ENCODE peak calls at places on chromosomes 12 and 14, in four cellular contexts. One of them, this sample, is unnamed.

GRCh38 chr12:104376650-104377506 is 73.3 kb downstream of the EID3 start:
- DNase-seq in K562: no peak
- DNase-seq in SK-N-SH: no peak
- DNase-seq in H1: no peak
- DNase-seq in this sample: no peak

GRCh38 chr12:27436029-27436428 is 10.5 kb upstream of the SMCO2 start:
- DNase-seq in K562: no peak
- DNase-seq in SK-N-SH: no peak
- DNase-seq in H1: peak
- DNase-seq in this sample: no peak

GRCh38 chr14:100789460-100790417 is 36.2 kb upstream of the MEG3 start:
- DNase-seq in K562: no peak
- DNase-seq in SK-N-SH: no peak
- DNase-seq in H1: no peak
- DNase-seq in this sample: no peak

GRCh38 chr12:56979628-56980027 is 22.2 kb upstream of the RDH16 start:
- DNase-seq in K562: peak
- DNase-seq in SK-N-SH: no peak
- DNase-seq in H1: peak
- DNase-seq in this sample: no peak

GRCh38 chr14:61125314-61126082 is 144.5 kb downstream of the SLC38A6 start:
- DNase-seq in K562: no peak
- DNase-seq in SK-N-SH: no peak
- DNase-seq in H1: no peak
- DNase-seq in this sample: no peak

GRCh38 chr12:57553343-57554202 is 3.7 kb downstream of the KIF5A start:
- DNase-seq in K562: no peak
- DNase-seq in SK-N-SH: peak
- DNase-seq in H1: no peak
- DNase-seq in this sample: no peak

GRCh38 chr14:95784137-95784536 is 70.2 kb upstream of the TCL1A start:
- DNase-seq in K562: no peak
- DNase-seq in SK-N-SH: no peak
- DNase-seq in H1: no peak
- DNase-seq in this sample: peak

GRCh38 chr12:53381739-53382630 is 2.0 kb downstream of the SP1 start:
- DNase-seq in K562: no peak
- DNase-seq in SK-N-SH: no peak
- DNase-seq in H1: peak
- DNase-seq in this sample: peak

GRCh38 chr12:61646639-61647038 is 613.6 kb upstream of the USP15 start:
- DNase-seq in K562: no peak
- DNase-seq in SK-N-SH: no peak
- DNase-seq in H1: no peak
- DNase-seq in this sample: no peak

DNA sequence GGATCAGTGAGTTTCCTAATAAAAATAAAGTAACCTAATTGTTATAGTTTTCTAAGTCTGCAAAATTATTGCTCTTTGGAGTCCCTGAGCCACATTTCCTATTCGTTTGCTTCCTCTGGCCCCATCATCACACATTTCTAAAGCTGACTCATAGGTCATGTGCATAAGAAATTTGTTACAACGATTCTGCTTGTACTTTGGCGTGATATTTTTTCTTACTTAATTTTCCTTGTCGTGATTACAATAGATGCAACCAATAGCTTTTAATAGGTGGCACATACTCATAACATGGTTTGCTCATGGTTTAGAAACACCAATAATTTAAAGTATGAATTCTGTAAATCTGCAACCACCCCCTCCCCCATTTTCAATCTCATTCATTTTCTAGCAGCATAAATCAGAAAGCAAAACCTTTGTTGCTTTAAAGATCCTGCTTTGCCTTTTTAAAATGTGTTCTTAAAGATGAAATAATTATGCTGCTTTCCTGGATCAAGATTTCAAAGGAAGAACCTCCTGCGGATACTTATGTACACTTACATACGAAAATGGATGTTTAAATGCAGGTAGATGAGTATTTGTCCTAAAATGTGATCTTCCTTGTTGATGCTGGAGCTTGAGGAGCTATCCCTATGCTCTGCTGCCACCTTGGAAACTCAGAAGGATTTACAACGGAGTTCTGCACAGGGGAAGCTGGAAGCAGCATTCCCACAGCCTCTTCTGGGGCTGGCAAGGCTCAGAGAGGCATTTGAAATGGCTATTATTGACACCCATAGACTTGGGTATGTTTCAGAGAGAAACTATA is 1.7 kb upstream of the FLRT2 start:
- DNase-seq in K562: no peak
- DNase-seq in SK-N-SH: no peak
- DNase-seq in H1: no peak
- DNase-seq in this sample: peak
- TF ChIP-seq CTCF in K562: no peak
- TF ChIP-seq CTCF in SK-N-SH: peak
- TF ChIP-seq CTCF in H1: peak
- TF ChIP-seq CTCF in this sample: no peak

GRCh38 chr12:9899209-9899608 is 17.9 kb downstream of the KLRF2 start:
- DNase-seq in K562: no peak
- DNase-seq in SK-N-SH: no peak
- DNase-seq in H1: no peak
- DNase-seq in this sample: no peak

GRCh38 chr12:9907769-9908168 is 24.4 kb downstream of the CLEC2A start:
- DNase-seq in K562: no peak
- DNase-seq in SK-N-SH: no peak
- DNase-seq in H1: no peak
- DNase-seq in this sample: no peak

GRCh38 chr12:9900930-9901329 is 19.6 kb downstream of the KLRF2 start:
- DNase-seq in K562: no peak
- DNase-seq in SK-N-SH: no peak
- DNase-seq in H1: no peak
- DNase-seq in this sample: no peak

GRCh38 chr12:9906888-9907287 is 25.3 kb downstream of the CLEC2A start:
- DNase-seq in K562: no peak
- DNase-seq in SK-N-SH: no peak
- DNase-seq in H1: no peak
- DNase-seq in this sample: no peak

GRCh38 chr12:9902539-9903228 is 21.4 kb downstream of the KLRF2 start:
- DNase-seq in K562: no peak
- DNase-seq in SK-N-SH: no peak
- DNase-seq in H1: no peak
- DNase-seq in this sample: no peak
- TF ChIP-seq TEAD4 in K562: no peak
- TF ChIP-seq TEAD4 in SK-N-SH: no peak
- TF ChIP-seq TEAD4 in H1: no peak
- TF ChIP-seq TEAD4 in this sample: no peak

DNA sequence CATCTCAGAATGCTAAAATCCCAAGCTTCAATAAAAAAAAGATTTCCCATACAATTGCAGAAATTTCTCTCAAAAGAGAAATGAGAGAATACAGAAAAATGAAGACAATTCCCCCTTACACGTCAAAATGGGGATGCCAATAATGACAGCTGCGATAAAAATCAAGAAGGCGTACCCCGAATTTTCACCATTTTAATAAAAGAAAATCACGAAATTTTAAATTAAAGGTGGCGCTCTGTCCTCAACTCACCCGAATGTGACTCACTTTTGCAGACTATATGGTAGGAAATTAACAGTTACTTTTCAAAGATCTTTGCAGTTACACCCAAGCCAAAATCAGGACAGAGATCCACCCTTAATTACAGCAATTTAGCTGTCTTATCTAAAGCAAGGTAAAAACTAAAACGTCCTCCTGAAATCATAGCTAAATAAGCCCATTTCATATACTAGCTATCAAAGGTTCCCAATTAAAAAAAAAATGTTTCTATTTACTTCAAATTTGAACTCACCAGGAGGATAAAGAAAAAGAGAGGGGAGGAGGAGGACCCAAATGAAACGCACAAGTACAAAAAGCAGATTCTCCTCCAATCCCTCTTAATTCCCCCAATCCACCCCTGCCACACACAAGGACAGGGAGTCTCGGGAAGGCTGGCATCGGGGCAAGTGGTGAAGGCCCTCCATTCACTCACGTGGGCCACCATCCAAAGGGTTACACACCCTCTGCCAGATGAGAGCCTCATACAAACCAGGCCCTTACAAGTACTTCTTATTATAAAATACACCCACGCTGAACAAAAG is 1.9 kb downstream of the ATP2B1 start:
- DNase-seq in K562: no peak
- DNase-seq in SK-N-SH: peak
- DNase-seq in H1: no peak
- DNase-seq in this sample: no peak
- TF ChIP-seq CTCF in K562: no peak
- TF ChIP-seq CTCF in SK-N-SH: peak
- TF ChIP-seq CTCF in H1: no peak
- TF ChIP-seq CTCF in this sample: no peak

DNA sequence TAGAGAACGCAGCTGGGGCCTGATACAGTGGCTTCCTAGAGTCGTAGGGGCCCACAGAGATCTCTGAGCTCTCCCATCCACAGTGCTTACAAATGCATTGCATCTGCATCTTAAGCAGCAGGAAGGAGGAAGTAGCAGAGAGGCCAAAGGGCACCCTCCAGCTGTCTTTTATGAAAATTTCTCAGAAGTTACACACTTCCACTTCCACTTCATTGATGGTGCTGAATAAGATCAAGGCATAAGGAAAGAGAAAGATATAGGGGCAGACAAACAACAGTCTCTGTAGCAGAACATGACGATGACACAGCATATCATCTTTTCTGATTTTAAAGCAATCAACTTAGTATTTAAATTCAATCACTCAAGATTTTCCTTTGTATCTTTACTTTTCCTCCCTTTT is 51.6 kb upstream of the ABCC9 start:
- DNase-seq in K562: peak
- DNase-seq in SK-N-SH: no peak
- DNase-seq in H1: no peak
- DNase-seq in this sample: no peak
- TF ChIP-seq TEAD4 in K562: peak
- TF ChIP-seq TEAD4 in SK-N-SH: no peak
- TF ChIP-seq TEAD4 in H1: no peak
- TF ChIP-seq TEAD4 in this sample: no peak

DNA sequence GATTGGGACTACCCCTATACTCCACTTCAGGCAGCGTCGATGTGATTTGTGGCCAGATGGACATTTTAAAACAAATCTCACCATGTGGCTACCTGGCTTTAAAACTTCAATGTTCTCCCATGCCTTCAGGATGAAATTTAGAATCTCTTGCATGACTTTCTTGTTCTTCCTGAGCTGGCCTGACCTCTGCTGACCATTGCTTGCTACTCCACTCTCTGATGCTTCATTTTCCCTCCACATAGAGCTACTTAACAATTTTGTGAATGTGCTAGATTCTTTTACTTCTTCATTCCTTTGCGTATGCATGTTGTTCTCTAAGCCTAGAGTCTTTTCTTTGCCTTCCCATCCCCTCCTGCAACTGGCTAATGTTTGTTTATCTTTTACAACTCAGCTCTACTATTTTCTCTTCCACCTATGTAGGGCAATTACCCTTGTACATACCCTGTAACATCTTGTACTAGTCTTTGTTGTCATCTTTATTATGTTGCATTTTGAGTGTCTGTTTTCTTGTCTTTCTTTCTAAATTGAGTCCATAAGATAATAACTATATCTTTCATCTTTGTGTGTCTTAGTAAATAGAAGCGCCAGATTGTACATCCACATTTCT is 41.2 kb downstream of the YLPM1 start:
- DNase-seq in K562: no peak
- DNase-seq in SK-N-SH: peak
- DNase-seq in H1: no peak
- DNase-seq in this sample: no peak
- TF ChIP-seq CTCF in K562: peak
- TF ChIP-seq CTCF in SK-N-SH: peak
- TF ChIP-seq CTCF in H1: no peak
- TF ChIP-seq CTCF in this sample: no peak

DNA sequence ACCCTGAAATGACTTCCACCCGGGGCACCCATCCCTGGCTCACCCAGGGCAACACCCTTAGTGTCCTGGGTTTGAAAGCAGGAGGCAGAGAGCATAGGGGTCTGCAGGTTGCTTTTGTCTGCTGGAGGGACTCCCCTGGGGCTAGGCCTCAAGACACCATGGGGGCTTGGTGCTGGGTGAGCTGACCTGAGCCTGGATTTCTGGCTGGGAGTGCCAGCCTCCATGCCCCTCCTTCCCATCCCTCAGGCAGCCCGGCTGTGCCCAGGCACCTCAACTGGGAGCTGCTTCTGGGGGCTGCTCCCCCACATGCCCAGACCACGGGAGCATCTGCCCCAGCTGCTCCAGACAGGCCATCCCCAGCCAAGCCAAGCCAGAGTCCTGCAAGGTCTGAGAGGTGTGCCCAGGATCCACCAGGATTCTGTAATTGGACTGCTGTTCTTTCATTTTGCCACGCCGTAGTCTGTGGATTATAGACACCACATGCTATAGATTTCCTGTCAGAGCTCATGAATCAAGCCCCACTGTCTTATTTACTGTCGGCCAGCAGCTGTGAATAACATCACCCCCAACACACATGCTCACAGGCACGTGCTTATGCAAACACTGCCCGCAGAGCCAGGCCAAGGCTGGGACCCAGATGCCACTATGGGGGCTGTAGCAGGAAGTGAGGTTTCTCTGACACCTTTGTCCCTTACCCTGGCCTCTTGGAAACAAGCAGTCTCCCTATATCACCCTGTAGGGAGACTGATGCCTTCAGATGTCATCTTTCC is 29.4 kb upstream of the ESRRB start:
- DNase-seq in K562: no peak
- DNase-seq in SK-N-SH: no peak
- DNase-seq in H1: no peak
- DNase-seq in this sample: no peak
- TF ChIP-seq TEAD4 in K562: no peak
- TF ChIP-seq TEAD4 in SK-N-SH: no peak
- TF ChIP-seq TEAD4 in H1: no peak
- TF ChIP-seq TEAD4 in this sample: no peak

This sample was measured in WTC11.